ENCODE peak calls at places on chromosomes 12 and 14, in seven cellular contexts. One of them, this sample, is unnamed.

GRCh38 chr14:55807059-55807499 is 227.1 kb downstream of the KTN1 start:
- DNase-seq in K562: peak
- DNase-seq in SK-N-SH: peak
- DNase-seq in HepG2: peak
- DNase-seq in GM12891: no peak
- DNase-seq in GM12878: no peak
- DNase-seq in H1: no peak
- DNase-seq in this sample: no peak

GRCh38 chr14:33357225-33358010 is 418.7 kb downstream of the NPAS3 start:
- DNase-seq in HepG2: no peak
- DNase-seq in SK-N-SH: no peak
- DNase-seq in GM12891: no peak
- DNase-seq in H1: no peak
- DNase-seq in GM12878: no peak
- DNase-seq in K562: no peak
- DNase-seq in this sample: no peak

GRCh38 chr12:132886529-132887477 is 602 bp downstream of the CHFR start:
- DNase-seq in H1: no peak
- DNase-seq in GM12878: no peak
- DNase-seq in K562: no peak
- DNase-seq in HepG2: peak
- DNase-seq in GM12891: no peak
- DNase-seq in SK-N-SH: no peak
- DNase-seq in this sample: peak

GRCh38 chr12:64008596-64008995 is 164.1 kb downstream of the SRGAP1 start:
- DNase-seq in SK-N-SH: no peak
- DNase-seq in GM12878: no peak
- DNase-seq in GM12891: no peak
- DNase-seq in K562: no peak
- DNase-seq in H1: no peak
- DNase-seq in HepG2: no peak
- DNase-seq in this sample: no peak

GRCh38 chr12:77062846-77063461 is 2.4 kb downstream of the E2F7 start:
- DNase-seq in HepG2: no peak
- DNase-seq in K562: no peak
- DNase-seq in GM12891: no peak
- DNase-seq in SK-N-SH: no peak
- DNase-seq in GM12878: peak
- DNase-seq in H1: no peak
- DNase-seq in this sample: no peak

GRCh38 chr14:59768855-59769254 is 101.7 kb downstream of the RTN1 start:
- DNase-seq in GM12878: no peak
- DNase-seq in K562: no peak
- DNase-seq in SK-N-SH: no peak
- DNase-seq in GM12891: no peak
- DNase-seq in HepG2: no peak
- DNase-seq in H1: no peak
- DNase-seq in this sample: no peak

GRCh38 chr14:94177806-94178205 is 3.7 kb downstream of the PPP4R4 start:
- DNase-seq in K562: no peak
- DNase-seq in GM12891: no peak
- DNase-seq in H1: no peak
- DNase-seq in SK-N-SH: no peak
- DNase-seq in HepG2: no peak
- DNase-seq in GM12878: no peak
- DNase-seq in this sample: no peak

GRCh38 chr14:58272589-58273372 is 25.6 kb upstream of the ARID4A start:
- DNase-seq in GM12891: no peak
- DNase-seq in HepG2: peak
- DNase-seq in H1: no peak
- DNase-seq in SK-N-SH: no peak
- DNase-seq in GM12878: no peak
- DNase-seq in K562: peak
- DNase-seq in this sample: no peak

GRCh38 chr12:120117961-120118709 is 1.6 kb upstream of the RAB35 start:
- DNase-seq in GM12891: no peak
- DNase-seq in GM12878: no peak
- DNase-seq in H1: no peak
- DNase-seq in K562: peak
- DNase-seq in SK-N-SH: no peak
- DNase-seq in HepG2: peak
- DNase-seq in this sample: no peak

GRCh38 chr14:54857830-54858269 is 44.8 kb downstream of the GCH1 start:
- DNase-seq in GM12891: no peak
- DNase-seq in HepG2: no peak
- DNase-seq in H1: no peak
- DNase-seq in GM12878: peak
- DNase-seq in SK-N-SH: no peak
- DNase-seq in K562: no peak
- DNase-seq in this sample: no peak

GRCh38 chr14:38505221-38506095 is 249.6 kb upstream of the CLEC14A start:
- DNase-seq in GM12891: no peak
- DNase-seq in HepG2: no peak
- DNase-seq in SK-N-SH: no peak
- DNase-seq in GM12878: no peak
- DNase-seq in H1: no peak
- DNase-seq in K562: no peak
- DNase-seq in this sample: no peak

GRCh38 chr12:116525418-116526001 is 33.7 kb upstream of the MAP1LC3B2 start:
- DNase-seq in SK-N-SH: no peak
- DNase-seq in HepG2: no peak
- DNase-seq in GM12878: no peak
- DNase-seq in K562: no peak
- DNase-seq in H1: no peak
- DNase-seq in GM12891: no peak
- DNase-seq in this sample: no peak

GRCh38 chr12:103273645-103274044 is 222.1 kb downstream of the C12orf42 start:
- DNase-seq in SK-N-SH: no peak
- DNase-seq in K562: no peak
- DNase-seq in GM12878: no peak
- DNase-seq in H1: no peak
- DNase-seq in HepG2: no peak
- DNase-seq in GM12891: no peak
- DNase-seq in this sample: no peak

GRCh38 chr12:127046467-127046866 is 1220.5 kb upstream of the TMEM132C start:
- DNase-seq in HepG2: no peak
- DNase-seq in H1: no peak
- DNase-seq in K562: no peak
- DNase-seq in SK-N-SH: no peak
- DNase-seq in GM12891: no peak
- DNase-seq in GM12878: no peak
- DNase-seq in this sample: no peak

GRCh38 chr12:106227641-106228319 is 20.0 kb downstream of the CKAP4 start:
- DNase-seq in SK-N-SH: no peak
- DNase-seq in HepG2: peak
- DNase-seq in GM12891: no peak
- DNase-seq in K562: no peak
- DNase-seq in GM12878: no peak
- DNase-seq in H1: no peak
- DNase-seq in this sample: no peak

GRCh38 chr12:15996948-15997347 is 85.8 kb downstream of the DERA start:
- DNase-seq in SK-N-SH: no peak
- DNase-seq in GM12891: no peak
- DNase-seq in GM12878: no peak
- DNase-seq in HepG2: no peak
- DNase-seq in K562: no peak
- DNase-seq in H1: no peak
- DNase-seq in this sample: no peak

GRCh38 chr12:95577820-95578219 is 26.5 kb upstream of the USP44 start:
- DNase-seq in HepG2: no peak
- DNase-seq in SK-N-SH: no peak
- DNase-seq in GM12891: no peak
- DNase-seq in GM12878: no peak
- DNase-seq in H1: no peak
- DNase-seq in K562: no peak
- DNase-seq in this sample: no peak

GRCh38 chr12:58296818-58297217 is 355.5 kb downstream of the ATP23 start:
- DNase-seq in SK-N-SH: no peak
- DNase-seq in GM12891: no peak
- DNase-seq in H1: no peak
- DNase-seq in K562: no peak
- DNase-seq in HepG2: no peak
- DNase-seq in GM12878: no peak
- DNase-seq in this sample: no peak

GRCh38 chr14:99189201-99189801 is 82.7 kb downstream of the BCL11B start:
- DNase-seq in GM12878: no peak
- DNase-seq in SK-N-SH: no peak
- DNase-seq in H1: no peak
- DNase-seq in HepG2: no peak
- DNase-seq in GM12891: no peak
- DNase-seq in K562: no peak
- DNase-seq in this sample: no peak

GRCh38 chr12:1318327-1319031 is 275.9 kb downstream of the FBXL14 start:
- DNase-seq in K562: no peak
- DNase-seq in H1: no peak
- DNase-seq in GM12891: no peak
- DNase-seq in HepG2: no peak
- DNase-seq in GM12878: no peak
- DNase-seq in SK-N-SH: no peak
- DNase-seq in this sample: no peak

GRCh38 chr12:10667581-10667980 is 6.3 kb downstream of the STYK1 start:
- DNase-seq in GM12878: no peak
- DNase-seq in SK-N-SH: no peak
- DNase-seq in HepG2: no peak
- DNase-seq in K562: no peak
- DNase-seq in GM12891: no peak
- DNase-seq in H1: no peak
- DNase-seq in this sample: no peak

GRCh38 chr12:20513189-20513588 is 144.9 kb downstream of the PDE3A start:
- DNase-seq in H1: no peak
- DNase-seq in GM12891: no peak
- DNase-seq in SK-N-SH: no peak
- DNase-seq in HepG2: no peak
- DNase-seq in GM12878: no peak
- DNase-seq in K562: no peak
- DNase-seq in this sample: no peak

GRCh38 chr14:24279301-24280186 is 8.1 kb upstream of the RABGGTA start:
- DNase-seq in HepG2: no peak
- DNase-seq in GM12878: peak
- DNase-seq in H1: no peak
- DNase-seq in GM12891: no peak
- DNase-seq in K562: no peak
- DNase-seq in SK-N-SH: peak
- DNase-seq in this sample: no peak

GRCh38 chr14:58428011-58428807 is 690 bp downstream of the KIAA0586 start:
- DNase-seq in H1: no peak
- DNase-seq in K562: peak
- DNase-seq in HepG2: peak
- DNase-seq in GM12891: no peak
- DNase-seq in GM12878: no peak
- DNase-seq in SK-N-SH: peak
- DNase-seq in this sample: no peak

GRCh38 chr12:10717410-10717809 is 5.7 kb downstream of the YBX3 start:
- DNase-seq in HepG2: no peak
- DNase-seq in GM12878: no peak
- DNase-seq in K562: no peak
- DNase-seq in H1: no peak
- DNase-seq in GM12891: no peak
- DNase-seq in SK-N-SH: no peak
- DNase-seq in this sample: no peak

DNA sequence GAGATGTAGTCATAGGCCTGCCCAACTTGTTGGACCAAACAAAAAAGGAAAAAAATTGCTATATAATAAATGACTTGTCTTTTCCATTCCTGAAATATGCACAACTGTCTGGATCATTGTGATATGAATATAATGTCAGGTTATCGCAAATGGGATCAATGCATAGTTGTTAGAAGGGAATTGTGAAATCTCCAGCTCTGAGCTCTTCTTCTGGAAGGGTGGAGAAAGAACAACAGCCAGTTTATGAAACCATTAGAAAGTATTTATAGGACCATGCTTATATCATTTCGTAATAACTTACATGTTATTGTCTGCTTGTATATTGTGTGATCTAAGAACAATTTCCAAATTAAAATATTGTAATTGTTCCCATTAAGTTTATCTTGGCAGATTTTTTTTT is 35.7 kb upstream of the HIF1A start:
- DNase-seq in K562: no peak
- DNase-seq in HepG2: no peak
- DNase-seq in GM12891: no peak
- DNase-seq in H1: no peak
- DNase-seq in GM12878: no peak
- DNase-seq in SK-N-SH: no peak
- DNase-seq in this sample: no peak
- TF ChIP-seq TAF1 in K562: no peak
- TF ChIP-seq TAF1 in HepG2: no peak
- TF ChIP-seq TAF1 in GM12891: no peak
- TF ChIP-seq TAF1 in H1: no peak
- TF ChIP-seq TAF1 in GM12878: no peak
- TF ChIP-seq TAF1 in SK-N-SH: no peak
- TF ChIP-seq TAF1 in this sample: no peak

DNA sequence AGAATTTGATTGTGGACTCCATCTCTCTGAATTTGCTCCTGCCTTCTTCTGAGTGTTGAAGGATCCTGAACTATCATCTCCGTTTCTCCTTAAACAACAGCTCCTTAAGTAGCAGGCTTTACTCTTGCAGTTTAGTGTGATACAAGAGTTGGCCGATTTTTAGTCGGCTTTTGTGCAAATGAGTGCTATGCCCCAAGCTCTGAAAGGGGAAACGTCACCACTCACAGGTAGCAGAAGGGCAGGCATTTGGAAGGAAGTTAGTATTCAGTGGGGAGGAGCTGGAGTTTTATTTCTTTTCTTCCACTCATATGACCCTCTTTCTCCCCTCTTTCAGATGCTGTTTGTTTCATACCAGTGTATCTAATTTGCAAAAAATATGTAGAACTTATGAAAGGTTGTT is 36.5 kb upstream of the LRRC10 start:
- DNase-seq in K562: no peak
- DNase-seq in H1: no peak
- DNase-seq in SK-N-SH: no peak
- DNase-seq in HepG2: no peak
- DNase-seq in GM12878: no peak
- DNase-seq in GM12891: no peak
- DNase-seq in this sample: no peak
- TF ChIP-seq TAF1 in K562: no peak
- TF ChIP-seq TAF1 in H1: no peak
- TF ChIP-seq TAF1 in SK-N-SH: no peak
- TF ChIP-seq TAF1 in HepG2: no peak
- TF ChIP-seq TAF1 in GM12878: no peak
- TF ChIP-seq TAF1 in GM12891: no peak
- TF ChIP-seq TAF1 in this sample: no peak

GRCh38 chr12:118259079-118259478 is 113.6 kb downstream of the TAOK3 start:
- DNase-seq in GM12891: no peak
- DNase-seq in H1: no peak
- DNase-seq in K562: no peak
- DNase-seq in SK-N-SH: no peak
- DNase-seq in HepG2: no peak
- DNase-seq in GM12878: no peak
- DNase-seq in this sample: no peak
- TF ChIP-seq TAF1 in GM12891: no peak
- TF ChIP-seq TAF1 in H1: no peak
- TF ChIP-seq TAF1 in K562: no peak
- TF ChIP-seq TAF1 in SK-N-SH: no peak
- TF ChIP-seq TAF1 in HepG2: no peak
- TF ChIP-seq TAF1 in GM12878: no peak
- TF ChIP-seq TAF1 in this sample: no peak

DNA sequence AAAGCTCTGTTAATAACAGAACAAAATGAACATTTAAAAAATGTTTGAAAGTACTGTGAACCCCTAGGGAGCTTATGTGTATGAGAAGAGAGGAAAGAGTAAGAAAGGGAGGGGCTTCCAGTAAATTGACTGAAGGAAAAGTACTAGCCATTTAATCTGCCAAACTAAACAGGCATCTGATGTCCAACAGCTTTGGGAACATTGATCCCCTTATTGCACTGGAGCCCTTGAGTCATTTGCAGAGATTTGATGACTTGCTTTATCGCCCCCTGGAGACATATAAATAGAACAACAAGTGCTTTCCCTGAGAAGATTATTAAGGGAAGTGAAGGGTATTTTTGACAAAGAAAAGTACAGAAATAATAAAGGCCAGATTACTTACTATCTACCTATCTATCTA is 319.3 kb upstream of the NOVA1 start:
- DNase-seq in GM12891: no peak
- DNase-seq in H1: no peak
- DNase-seq in HepG2: peak
- DNase-seq in SK-N-SH: peak
- DNase-seq in GM12878: no peak
- DNase-seq in K562: peak
- DNase-seq in this sample: no peak
- TF ChIP-seq TAF1 in GM12891: no peak
- TF ChIP-seq TAF1 in H1: no peak
- TF ChIP-seq TAF1 in HepG2: no peak
- TF ChIP-seq TAF1 in SK-N-SH: no peak
- TF ChIP-seq TAF1 in GM12878: no peak
- TF ChIP-seq TAF1 in K562: no peak
- TF ChIP-seq TAF1 in this sample: no peak